ENCODE peak calls at places on chromosomes 3 and 15, in nine cellular contexts. P, E, U, Q, Z, B, V, L and X are unnamed samples.

GRCh38 chr3:51630513-51630912 is 40.5 kb upstream of the TEX264 start:
- DNase-seq in P (no peak), E (no peak), U (no peak), Q (no peak), Z (no peak), B (no peak), V (no peak), L (no peak), X (no peak)

GRCh38 chr15:27670481-27670880 is 428.6 kb downstream of the OCA2 start:
- DNase-seq in P (no peak), E (no peak), U (no peak), Q (no peak), Z (no peak), B (no peak), V (no peak), L (no peak), X (no peak)

GRCh38 chr3:188170461-188171459 is 16.8 kb downstream of the LPP start:
- DNase-seq in P (no peak), E (no peak), U (no peak), Q (no peak), Z (no peak), B (no peak), V (no peak), L (peak), X (no peak)

GRCh38 chr3:179701176-179701827 is 48.5 kb downstream of the USP13 start:
- DNase-seq in P (no peak), E (no peak), U (no peak), Q (no peak), Z (no peak), B (no peak), V (no peak), L (no peak), X (no peak)

GRCh38 chr15:74312445-74313007 is 54.9 kb downstream of the CYP11A1 start:
- DNase-seq in P (no peak), E (peak), U (no peak), Q (no peak), Z (no peak), B (no peak), V (no peak), L (no peak), X (no peak)

GRCh38 chr15:99613887-99614642 is 48.3 kb downstream of the MEF2A start:
- DNase-seq in P (no peak), E (no peak), U (peak), Q (no peak), Z (peak), B (no peak), V (peak), L (no peak), X (no peak)

GRCh38 chr15:67137319-67137718 is 71.9 kb downstream of the SMAD3 start:
- DNase-seq in P (no peak), E (no peak), U (no peak), Q (no peak), Z (no peak), B (peak), V (no peak), L (no peak), X (no peak)

GRCh38 chr15:99928429-99928981 is 195.3 kb upstream of the LYSMD4 start:
- DNase-seq in P (peak), E (peak), U (peak), Q (no peak), Z (peak), B (peak), V (peak), L (peak), X (no peak)

GRCh38 chr3:157120071-157120892 is 39.7 kb downstream of the CCNL1 start:
- DNase-seq in P (no peak), E (no peak), U (no peak), Q (no peak), Z (no peak), B (no peak), V (no peak), L (no peak), X (no peak)

GRCh38 chr3:81485444-81485865 is 276.0 kb downstream of the GBE1 start:
- DNase-seq in P (peak), E (no peak), U (peak), Q (no peak), Z (no peak), B (peak), V (peak), L (no peak), X (no peak)